ENCODE peak calls at places on chromosome 14, in five cellular contexts. F is prostate gland, P is ovary, T is adrenal gland, I is body of pancreas. V is an unnamed sample.

GRCh38 chr14:32078794-32079663 is 1.9 kb downstream of the ARHGAP5 start:
- DNase-seq in F (no peak), P (no peak), T (no peak), I (no peak), V (no peak)

GRCh38 chr14:81529391-81529790 is 4.3 kb downstream of the SEL1L start:
- DNase-seq in F (no peak), P (no peak), T (no peak), I (no peak), V (no peak)

GRCh38 chr14:58709949-58710348 is 72.2 kb downstream of the DACT1 start:
- DNase-seq in F (no peak), P (no peak), T (no peak), I (no peak), V (no peak)

GRCh38 chr14:99133563-99134332 is 138.2 kb downstream of the BCL11B start:
- DNase-seq in F (peak; percentile 49), P (no peak), T (no peak), I (no peak), V (peak; percentile 32)

GRCh38 chr14:105894125-105894977 is 368.0 kb downstream of the TMEM121 start:
- DNase-seq in F (no peak), P (no peak), T (no peak), I (no peak), V (peak; percentile 26)

GRCh38 chr14:100708349-100709217 is 18.1 kb upstream of the DLK1 start:
- DNase-seq in F (no peak), P (peak; percentile 95), T (peak; percentile 76), I (peak; percentile 94), V (no peak)

GRCh38 chr14:100076630-100077029 is 11.4 kb downstream of the EVL start:
- DNase-seq in F (no peak), P (peak; percentile 24), T (peak; percentile 34), I (peak; percentile 35), V (no peak)

GRCh38 chr14:82915381-82915780 is 1381.7 kb upstream of the SEL1L start:
- DNase-seq in F (no peak), P (no peak), T (peak; percentile 17), I (peak; percentile 2), V (no peak)

GRCh38 chr14:67335781-67336180 is 23.8 kb downstream of the ATP6V1D start:
- DNase-seq in F (no peak), P (no peak), T (no peak), I (no peak), V (no peak)

GRCh38 chr14:100143934-100144333 is 15.5 kb downstream of the DEGS2 start:
- DNase-seq in F (no peak), P (no peak), T (no peak), I (no peak), V (no peak)

GRCh38 chr14:56752428-56752827 is 57.9 kb downstream of the OTX2 start:
- DNase-seq in F (no peak), P (no peak), T (no peak), I (no peak), V (no peak)

GRCh38 chr14:22474730-22475351 is 114.2 kb downstream of the DAD1 start:
- DNase-seq in F (no peak), P (peak; percentile 32), T (no peak), I (no peak), V (no peak)

GRCh38 chr14:104976198-104977007 is 1.8 kb downstream of the AHNAK2 start:
- DNase-seq in F (peak; percentile 80), P (peak; percentile 74), T (peak; percentile 90), I (peak; percentile 86), V (peak; percentile 76)

GRCh38 chr14:33948143-33948962 is 2.5 kb downstream of the EGLN3 start:
- DNase-seq in F (no peak), P (no peak), T (no peak), I (no peak), V (no peak)

GRCh38 chr14:68979021-68979721 is at the start of gene ACTN1:
- DNase-seq in F (peak; percentile 97), P (peak; percentile 96), T (peak; percentile 97), I (peak; percentile 97), V (peak; percentile 46)

GRCh38 chr14:66043921-66044320 is 442.2 kb upstream of the CCDC196 start:
- DNase-seq in F (no peak), P (no peak), T (no peak), I (no peak), V (no peak)

GRCh38 chr14:98177551-98177950 is 1094.4 kb downstream of the BCL11B start:
- DNase-seq in F (no peak), P (no peak), T (no peak), I (no peak), V (no peak)

GRCh38 chr14:73762375-73762822 is 48.2 kb upstream of the PNMA1 start:
- DNase-seq in F (no peak), P (no peak), T (no peak), I (peak; percentile 61), V (peak; percentile 71)

GRCh38 chr14:62957562-62957961 is 87.7 kb downstream of the KCNH5 start:
- DNase-seq in F (no peak), P (no peak), T (no peak), I (no peak), V (no peak)

GRCh38 chr14:29800961-29801360 is 126.7 kb downstream of the PRKD1 start:
- DNase-seq in F (no peak), P (no peak), T (no peak), I (no peak), V (no peak)

GRCh38 chr14:24037658-24038037 is 14.2 kb upstream of the CARMIL3 start:
- DNase-seq in F (no peak), P (no peak), T (no peak), I (peak; percentile 84), V (no peak)

GRCh38 chr14:105497671-105498429 is 6.8 kb downstream of the TEDC1 start:
- DNase-seq in F (no peak), P (no peak), T (no peak), I (no peak), V (no peak)

GRCh38 chr14:106308839-106309389 is 782.5 kb downstream of the TMEM121 start:
- DNase-seq in F (no peak), P (no peak), T (no peak), I (peak; percentile 32), V (no peak)

GRCh38 chr14:45811155-45811554 is 558.2 kb upstream of the MIS18BP1 start:
- DNase-seq in F (no peak), P (no peak), T (no peak), I (no peak), V (no peak)

GRCh38 chr14:105473677-105474477 is 744 bp upstream of the CRIP2 start:
- DNase-seq in F (peak; percentile 87), P (peak; percentile 89), T (peak; percentile 87), I (peak; percentile 92), V (peak; percentile 69)

GRCh38 chr14:23439107-23439835 is 3.8 kb upstream of the MYH7 start:
- DNase-seq in F (no peak), P (no peak), T (no peak), I (no peak), V (no peak)

GRCh38 chr14:23675906-23676305 is 39.7 kb downstream of the DHRS2 start:
- DNase-seq in F (no peak), P (no peak), T (no peak), I (no peak), V (no peak)

GRCh38 chr14:93044601-93045000 is 71.1 kb downstream of the ITPK1 start:
- DNase-seq in F (no peak), P (no peak), T (no peak), I (no peak), V (peak; percentile 70)

GRCh38 chr14:93045211-93045674 is 70.5 kb downstream of the ITPK1 start:
- DNase-seq in F (no peak), P (no peak), T (no peak), I (no peak), V (no peak)

GRCh38 chr14:93045965-93046695 is 69.6 kb downstream of the ITPK1 start:
- DNase-seq in F (no peak), P (no peak), T (no peak), I (no peak), V (no peak)

GRCh38 chr14:93042968-93043940 is 72.5 kb downstream of the ITPK1 start:
- DNase-seq in F (peak; percentile 85), P (no peak), T (peak; percentile 92), I (peak; percentile 94), V (peak; percentile 92)

GRCh38 chr14:93044116-93044515 is 71.6 kb downstream of the ITPK1 start:
- DNase-seq in F (no peak), P (no peak), T (no peak), I (no peak), V (no peak)
- H3K4me1 ChIP-seq in F (peaks cover 26% of the 10 kb centered on the region), P (peaks cover 3% of the 10 kb centered on the region), T (peaks cover 16% of the 10 kb centered on the region), I (peaks cover 79% of the 10 kb centered on the region), V (peaks cover 51% of the 10 kb centered on the region)

GRCh38 chr14:75404843-75405242 is 23.0 kb upstream of the JDP2 start:
- DNase-seq in F (no peak), P (no peak), T (no peak), I (no peak), V (no peak)

GRCh38 chr14:75406102-75406501 is 21.7 kb upstream of the JDP2 start:
- DNase-seq in F (no peak), P (no peak), T (no peak), I (no peak), V (no peak)

GRCh38 chr14:75399819-75400678 is 27.8 kb upstream of the JDP2 start:
- DNase-seq in F (peak; percentile 98), P (peak; percentile 67), T (peak; percentile 100), I (peak; percentile 99), V (peak; percentile 91)

GRCh38 chr14:75402867-75403413 is 24.9 kb upstream of the JDP2 start:
- DNase-seq in F (no peak), P (no peak), T (no peak), I (no peak), V (no peak)

DNA sequence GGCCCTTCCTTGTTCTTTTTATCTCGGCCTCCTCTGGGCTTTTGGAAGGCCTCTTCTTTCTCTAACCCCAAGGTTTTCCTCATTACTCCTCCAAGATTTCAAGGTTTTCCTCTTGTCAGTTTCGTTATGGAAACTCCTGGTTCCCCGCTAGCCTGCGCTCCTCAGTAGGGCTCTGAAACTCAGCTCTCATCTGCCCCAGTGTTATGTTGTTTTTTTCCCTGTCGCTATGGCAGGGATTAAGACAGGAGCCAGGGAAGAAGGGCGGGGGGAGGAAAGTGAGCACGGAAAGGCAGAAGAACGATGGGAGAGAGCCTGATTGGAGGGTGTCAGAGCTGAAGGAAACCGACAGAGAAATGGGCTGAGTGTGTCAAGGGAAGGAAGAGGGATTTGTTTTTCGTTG is 26.5 kb upstream of the JDP2 start:
- DNase-seq in F (no peak), P (peak; percentile 80), T (peak; percentile 57), I (peak; percentile 7), V (peak; percentile 55)
- H3K27ac ChIP-seq in F (peak overlapping the region; percentile 15), P (peak overlapping the region; percentile 44), T (no peak overlapping the region), I (peak overlapping the region; percentile 80), V (peak overlapping the region; percentile 82)

GRCh38 chr14:49770212-49770817 is 2.4 kb downstream of the KLHDC2 start:
- DNase-seq in F (no peak), P (no peak), T (no peak), I (peak; percentile 82), V (peak; percentile 62)
- TF ChIP-seq POLR2A in F (no peak), P (no peak), T (no peak), I (no peak), V (no peak)

GRCh38 chr14:52052991-52053390 is 15.9 kb downstream of the NID2 start:
- DNase-seq in F (no peak), P (no peak), T (no peak), I (no peak), V (no peak)

GRCh38 chr14:52054678-52055077 is 14.2 kb downstream of the NID2 start:
- DNase-seq in F (no peak), P (no peak), T (no peak), I (no peak), V (no peak)

GRCh38 chr14:52058346-52058745 is 10.5 kb downstream of the NID2 start:
- DNase-seq in F (no peak), P (no peak), T (no peak), I (no peak), V (no peak)

GRCh38 chr14:52052289-52052943 is 16.4 kb downstream of the NID2 start:
- DNase-seq in F (no peak), P (peak; percentile 53), T (no peak), I (peak; percentile 31), V (no peak)

GRCh38 chr14:52055215-52055614 is 13.6 kb downstream of the NID2 start:
- DNase-seq in F (no peak), P (no peak), T (no peak), I (no peak), V (no peak)
- H3K4me1 ChIP-seq in F (no peaks in the 10 kb centered on the region), P (peaks cover 31% of the 10 kb centered on the region), T (peaks cover 5% of the 10 kb centered on the region), I (peaks cover 19% of the 10 kb centered on the region), V (no peaks in the 10 kb centered on the region)